ENCODE peak calls at places on chromosomes 7 and 10, in seven cellular contexts. R, Q, M, E, Z, S and H are unnamed samples.

GRCh38 chr10:29783211-29783947 is 148.6 kb upstream of the SVIL start:
- DNase-seq in M (no peak), E (no peak), Z (no peak), R (no peak), S (no peak), Q (no peak), H (peak)

GRCh38 chr10:10865913-10866312 is 151.8 kb upstream of the CELF2 start:
- DNase-seq in S (no peak), Q (no peak), Z (no peak), R (no peak), M (no peak), E (no peak), H (no peak)

GRCh38 chr7:17940302-17941170 is at the start of gene SNX13:
- DNase-seq in M (peak), R (peak), S (peak), E (peak), Q (peak), Z (peak), H (peak)

GRCh38 chr10:70551491-70551890 is 51.0 kb downstream of the PRF1 start:
- DNase-seq in M (no peak), R (no peak), E (no peak), Z (no peak), S (no peak), Q (no peak), H (no peak)

GRCh38 chr7:98202367-98203195 is 8.7 kb upstream of the BHLHA15 start:
- DNase-seq in E (no peak), Z (no peak), S (no peak), Q (no peak), R (no peak), M (no peak), H (no peak)

GRCh38 chr7:130822642-130823041 is 88.6 kb upstream of the KLF14 start:
- DNase-seq in E (no peak), M (no peak), Q (no peak), Z (no peak), R (peak), S (no peak), H (no peak)

GRCh38 chr10:118276203-118276602 is 65.9 kb downstream of the FAM204A start:
- DNase-seq in S (no peak), R (no peak), Z (no peak), Q (no peak), E (no peak), M (no peak), H (no peak)

GRCh38 chr7:14734839-14735321 is 167.7 kb downstream of the DGKB start:
- DNase-seq in E (no peak), Q (no peak), Z (no peak), R (no peak), M (no peak), S (no peak), H (no peak)

GRCh38 chr7:129665013-129665401 is 53.5 kb downstream of the NRF1 start:
- DNase-seq in S (no peak), Q (no peak), R (peak), E (no peak), M (peak), Z (no peak), H (no peak)

GRCh38 chr10:73973427-73973826 is 24.5 kb upstream of the VCL start:
- DNase-seq in E (no peak), M (no peak), R (no peak), Q (no peak), S (no peak), Z (no peak), H (no peak)

GRCh38 chr7:38920731-38921130 is 11.7 kb upstream of the VPS41 start:
- DNase-seq in E (no peak), M (no peak), Q (no peak), Z (no peak), R (no peak), S (no peak), H (no peak)

GRCh38 chr10:131972474-131973071 is 9.2 kb downstream of the BNIP3 start:
- DNase-seq in Z (no peak), E (no peak), S (no peak), Q (peak), M (no peak), R (peak), H (no peak)

GRCh38 chr10:71746344-71747037 is 26.8 kb downstream of the VSIR start:
- DNase-seq in E (peak), Q (peak), M (peak), S (peak), R (no peak), Z (no peak), H (no peak)

GRCh38 chr10:119246862-119247549 is 39.6 kb downstream of the GRK5 start:
- DNase-seq in Z (peak), Q (no peak), S (peak), R (peak), E (no peak), M (no peak), H (no peak)

GRCh38 chr7:98474558-98474957 is 73.7 kb upstream of the BAIAP2L1 start:
- DNase-seq in M (no peak), Z (no peak), E (no peak), S (no peak), Q (no peak), R (no peak), H (no peak)

GRCh38 chr10:119253433-119254174 is 46.2 kb downstream of the GRK5 start:
- DNase-seq in S (no peak), E (no peak), Z (peak), Q (peak), R (peak), M (peak), H (peak)

GRCh38 chr10:78889536-78890063 is 179.2 kb upstream of the ZMIZ1 start:
- DNase-seq in E (no peak), M (no peak), S (no peak), Z (no peak), Q (no peak), R (no peak), H (no peak)

GRCh38 chr10:95341716-95342130 is 50.9 kb upstream of the PDLIM1 start:
- DNase-seq in S (no peak), M (no peak), Z (no peak), R (peak), Q (no peak), E (no peak), H (no peak)

GRCh38 chr7:142915315-142915714 is 18.2 kb downstream of the TRPV5 start:
- DNase-seq in S (no peak), Z (no peak), Q (no peak), R (no peak), M (no peak), E (no peak), H (no peak)

GRCh38 chr10:121927361-121927840 is 430 bp downstream of the ATE1 start:
- DNase-seq in Z (no peak), E (peak), S (peak), R (peak), M (peak), Q (peak), H (peak)

GRCh38 chr7:16743207-16743606 is 10.3 kb upstream of the TSPAN13 start:
- DNase-seq in M (no peak), R (peak), Q (no peak), S (no peak), Z (no peak), E (no peak), H (no peak)

GRCh38 chr7:85004402-85004801 is 182.5 kb downstream of the SEMA3D start:
- DNase-seq in Q (no peak), M (no peak), S (no peak), Z (no peak), E (no peak), R (no peak), H (peak)

GRCh38 chr7:40546616-40547501 is 412.1 kb downstream of the SUGCT start:
- DNase-seq in Z (no peak), Q (no peak), S (no peak), R (peak), E (no peak), M (no peak), H (no peak)

GRCh38 chr7:105907129-105907846 is 30.9 kb upstream of the ATXN7L1 start:
- DNase-seq in Z (no peak), E (no peak), R (no peak), M (no peak), S (no peak), Q (no peak), H (no peak)

GRCh38 chr10:16521311-16522016 is at the start of gene C1QL3:
- DNase-seq in E (peak), Q (no peak), M (no peak), R (peak), Z (no peak), S (no peak), H (no peak)

GRCh38 chr10:44955408-44956070 is 4.1 kb upstream of the RASSF4 start:
- DNase-seq in M (no peak), Z (peak), S (no peak), Q (no peak), R (no peak), E (no peak), H (no peak)

GRCh38 chr7:99128076-99128950 is 15.6 kb downstream of the SMURF1 start:
- DNase-seq in E (no peak), R (no peak), Z (no peak), Q (no peak), M (no peak), S (no peak), H (no peak)

GRCh38 chr10:33487014-33487776 is 152.7 kb upstream of the NRP1 start:
- DNase-seq in Z (no peak), S (no peak), E (no peak), M (no peak), Q (no peak), R (peak), H (no peak)
- TF ChIP-seq CTCF in Z (no peak), S (no peak), E (no peak), M (no peak), Q (no peak), R (peak), H (no peak)

DNA sequence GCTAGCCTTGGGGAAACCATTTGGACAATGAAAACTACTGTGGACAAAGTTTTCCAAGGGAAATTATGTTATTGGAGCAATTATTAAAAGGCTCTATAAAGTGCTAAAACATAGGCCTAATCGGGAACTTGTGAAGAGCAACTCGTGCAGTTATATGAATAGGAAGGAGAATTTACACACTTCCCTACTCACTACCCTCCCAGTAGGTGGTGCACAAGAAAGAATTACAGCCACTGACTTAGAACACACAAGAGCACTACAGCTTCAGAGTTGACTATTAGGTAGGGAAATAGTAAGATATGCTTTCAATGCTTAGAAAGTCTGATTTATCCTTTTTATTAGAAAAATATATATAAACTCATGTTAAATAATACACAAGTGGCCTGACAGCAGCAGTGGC is 47.2 kb downstream of the GSAP start:
- DNase-seq in E (no peak), R (no peak), Z (no peak), M (no peak), Q (no peak), S (no peak), H (no peak)
- TF ChIP-seq CTCF in E (no peak), R (no peak), Z (no peak), M (no peak), Q (no peak), S (peak), H (peak)

GRCh38 chr10:126012485-126012884 is 116.1 kb downstream of the FANK1 start:
- DNase-seq in Z (no peak), E (no peak), Q (no peak), M (no peak), R (peak), S (no peak), H (no peak)

GRCh38 chr10:126011995-126012394 is 115.6 kb downstream of the FANK1 start:
- DNase-seq in R (no peak), M (no peak), S (no peak), Z (no peak), Q (no peak), E (no peak), H (no peak)

GRCh38 chr10:126013489-126014281 is 117.3 kb downstream of the FANK1 start:
- DNase-seq in Q (peak), S (no peak), M (peak), Z (no peak), E (no peak), R (peak), H (no peak)

GRCh38 chr10:126016156-126016805 is 119.9 kb downstream of the FANK1 start:
- DNase-seq in S (no peak), R (peak), Z (no peak), E (no peak), Q (no peak), M (no peak), H (no peak)

DNA sequence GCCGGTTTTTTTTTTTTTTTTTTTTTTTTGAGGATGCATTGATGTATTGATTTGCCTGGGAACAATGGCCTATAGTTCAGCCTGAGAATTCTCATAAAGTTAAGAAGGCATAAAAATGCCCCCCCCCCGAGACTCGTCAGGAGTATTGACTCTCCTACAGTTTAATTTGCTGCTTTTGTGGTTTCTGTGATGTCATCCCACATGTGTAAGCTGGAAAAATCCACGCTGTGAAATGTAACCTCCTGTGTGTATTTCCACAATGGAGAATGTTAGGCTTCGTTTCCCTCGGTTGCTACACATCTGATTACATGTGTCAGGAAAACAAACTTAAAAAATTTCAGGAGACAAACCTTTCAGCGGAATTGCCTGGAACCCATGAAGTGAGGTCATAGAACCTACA is 117.9 kb downstream of the FANK1 start:
- DNase-seq in Z (no peak), R (peak), M (no peak), S (no peak), E (no peak), Q (no peak), H (no peak)
- TF ChIP-seq CTCF in Z (no peak), R (no peak), M (no peak), S (no peak), E (no peak), Q (no peak), H (no peak)

GRCh38 chr7:83366629-83367028 is 203.9 kb upstream of the PCLO start:
- DNase-seq in E (no peak), Z (no peak), M (no peak), S (no peak), R (no peak), Q (no peak), H (no peak)
- TF ChIP-seq CTCF in E (no peak), Z (no peak), M (peak), S (no peak), R (no peak), Q (no peak), H (peak)

GRCh38 chr10:47026301-47027107 is 115.3 kb downstream of the PTPN20 start:
- DNase-seq in S (peak), R (no peak), E (peak), M (no peak), Z (peak), Q (no peak), H (peak)

GRCh38 chr10:47025253-47025539 is 114.0 kb downstream of the PTPN20 start:
- DNase-seq in E (peak), M (no peak), Z (peak), R (no peak), S (no peak), Q (no peak), H (peak)

GRCh38 chr10:47027108-47027811 is 116.0 kb downstream of the PTPN20 start:
- DNase-seq in R (no peak), M (no peak), Z (no peak), E (peak), Q (no peak), S (peak), H (peak)

GRCh38 chr10:47024399-47025252 is 113.4 kb downstream of the PTPN20 start:
- DNase-seq in E (peak), Q (peak), Z (peak), M (peak), R (peak), S (peak), H (peak)

GRCh38 chr10:47025540-47026300 is 114.5 kb downstream of the PTPN20 start:
- DNase-seq in S (peak), R (peak), Q (no peak), M (no peak), E (peak), Z (peak), H (peak)
- TF ChIP-seq CTCF in S (no peak), R (no peak), Q (no peak), M (no peak), E (no peak), Z (no peak), H (no peak)